ENCODE peak calls at places on chromosomes 11 and 22, in ten cellular contexts. One of them, this sample, is unnamed.

GRCh38 chr11:94649254-94649653 is 82.1 kb downstream of the PIWIL4 start:
- DNase-seq in activated T-cell treated with anti-CD3 and anti-CD28 coated beads for 1 hour: no peak
- DNase-seq in SHP77: no peak
- DNase-seq in left ventricle myocardium inferior: no peak
- DNase-seq in stimulated activated CD4-positive, alpha-beta T cell treated with anti-CD3 and anti-CD28 coated beads, Interleukin-2, amount 100 ng/mL, for 48 hours: no peak
- DNase-seq in neuronal stem cell: no peak
- DNase-seq in fibroblast of the conjunctiva: no peak
- DNase-seq in ovary: no peak
- DNase-seq in AG04449: no peak
- DNase-seq in A172: no peak
- DNase-seq in this sample: no peak

GRCh38 chr11:20597137-20597923 is 2.1 kb upstream of the SLC6A5 start:
- DNase-seq in activated T-cell treated with anti-CD3 and anti-CD28 coated beads for 1 hour: no peak
- DNase-seq in fibroblast of the conjunctiva: no peak
- DNase-seq in A172: no peak
- DNase-seq in SHP77: no peak
- DNase-seq in ovary: no peak
- DNase-seq in stimulated activated CD4-positive, alpha-beta T cell treated with anti-CD3 and anti-CD28 coated beads, Interleukin-2, amount 100 ng/mL, for 48 hours: no peak
- DNase-seq in AG04449: no peak
- DNase-seq in left ventricle myocardium inferior: no peak
- DNase-seq in neuronal stem cell: no peak
- DNase-seq in this sample: no peak

GRCh38 chr11:115112779-115113178 is 391.4 kb downstream of the CADM1 start:
- DNase-seq in fibroblast of the conjunctiva: no peak
- DNase-seq in left ventricle myocardium inferior: no peak
- DNase-seq in ovary: no peak
- DNase-seq in AG04449: no peak
- DNase-seq in A172: no peak
- DNase-seq in neuronal stem cell: peak; percentile 48
- DNase-seq in stimulated activated CD4-positive, alpha-beta T cell treated with anti-CD3 and anti-CD28 coated beads, Interleukin-2, amount 100 ng/mL, for 48 hours: no peak
- DNase-seq in SHP77: no peak
- DNase-seq in activated T-cell treated with anti-CD3 and anti-CD28 coated beads for 1 hour: no peak
- DNase-seq in this sample: no peak

GRCh38 chr11:33736148-33736809 is at the start of gene CD59:
- DNase-seq in neuronal stem cell: peak; percentile 84
- DNase-seq in stimulated activated CD4-positive, alpha-beta T cell treated with anti-CD3 and anti-CD28 coated beads, Interleukin-2, amount 100 ng/mL, for 48 hours: peak; percentile 82
- DNase-seq in AG04449: peak; percentile 41
- DNase-seq in activated T-cell treated with anti-CD3 and anti-CD28 coated beads for 1 hour: peak; percentile 91
- DNase-seq in A172: peak; percentile 88
- DNase-seq in fibroblast of the conjunctiva: peak; percentile 75
- DNase-seq in SHP77: peak; percentile 89
- DNase-seq in ovary: peak; percentile 98
- DNase-seq in left ventricle myocardium inferior: peak; percentile 98
- DNase-seq in this sample: peak; percentile 69

GRCh38 chr11:13206086-13206640 is 71.4 kb upstream of the BMAL1 start:
- DNase-seq in SHP77: no peak
- DNase-seq in AG04449: no peak
- DNase-seq in neuronal stem cell: no peak
- DNase-seq in fibroblast of the conjunctiva: no peak
- DNase-seq in ovary: no peak
- DNase-seq in activated T-cell treated with anti-CD3 and anti-CD28 coated beads for 1 hour: no peak
- DNase-seq in left ventricle myocardium inferior: no peak
- DNase-seq in stimulated activated CD4-positive, alpha-beta T cell treated with anti-CD3 and anti-CD28 coated beads, Interleukin-2, amount 100 ng/mL, for 48 hours: no peak
- DNase-seq in A172: no peak
- DNase-seq in this sample: no peak

GRCh38 chr11:38448284-38448683 is 1850.2 kb upstream of the RAG2 start:
- DNase-seq in ovary: no peak
- DNase-seq in activated T-cell treated with anti-CD3 and anti-CD28 coated beads for 1 hour: no peak
- DNase-seq in AG04449: no peak
- DNase-seq in A172: no peak
- DNase-seq in fibroblast of the conjunctiva: peak; percentile 0
- DNase-seq in stimulated activated CD4-positive, alpha-beta T cell treated with anti-CD3 and anti-CD28 coated beads, Interleukin-2, amount 100 ng/mL, for 48 hours: no peak
- DNase-seq in neuronal stem cell: no peak
- DNase-seq in SHP77: no peak
- DNase-seq in left ventricle myocardium inferior: peak; percentile 15
- DNase-seq in this sample: no peak

GRCh38 chr11:69484427-69485259 is 3.2 kb downstream of the LINC01488 start:
- DNase-seq in left ventricle myocardium inferior: peak; percentile 13
- DNase-seq in A172: no peak
- DNase-seq in stimulated activated CD4-positive, alpha-beta T cell treated with anti-CD3 and anti-CD28 coated beads, Interleukin-2, amount 100 ng/mL, for 48 hours: no peak
- DNase-seq in fibroblast of the conjunctiva: no peak
- DNase-seq in AG04449: no peak
- DNase-seq in activated T-cell treated with anti-CD3 and anti-CD28 coated beads for 1 hour: no peak
- DNase-seq in neuronal stem cell: no peak
- DNase-seq in SHP77: no peak
- DNase-seq in ovary: no peak
- DNase-seq in this sample: no peak

GRCh38 chr11:14202263-14203173 is 156.5 kb downstream of the RRAS2 start:
- DNase-seq in SHP77: no peak
- DNase-seq in stimulated activated CD4-positive, alpha-beta T cell treated with anti-CD3 and anti-CD28 coated beads, Interleukin-2, amount 100 ng/mL, for 48 hours: no peak
- DNase-seq in fibroblast of the conjunctiva: no peak
- DNase-seq in neuronal stem cell: no peak
- DNase-seq in activated T-cell treated with anti-CD3 and anti-CD28 coated beads for 1 hour: no peak
- DNase-seq in AG04449: no peak
- DNase-seq in left ventricle myocardium inferior: no peak
- DNase-seq in A172: no peak
- DNase-seq in ovary: no peak
- DNase-seq in this sample: no peak

GRCh38 chr11:131815631-131816030 is 445.2 kb downstream of the NTM start:
- DNase-seq in activated T-cell treated with anti-CD3 and anti-CD28 coated beads for 1 hour: no peak
- DNase-seq in fibroblast of the conjunctiva: no peak
- DNase-seq in stimulated activated CD4-positive, alpha-beta T cell treated with anti-CD3 and anti-CD28 coated beads, Interleukin-2, amount 100 ng/mL, for 48 hours: no peak
- DNase-seq in neuronal stem cell: peak; percentile 58
- DNase-seq in left ventricle myocardium inferior: no peak
- DNase-seq in AG04449: no peak
- DNase-seq in ovary: no peak
- DNase-seq in SHP77: no peak
- DNase-seq in A172: no peak
- DNase-seq in this sample: no peak

GRCh38 chr22:46084943-46085830 is 65.1 kb upstream of the PPARA start:
- DNase-seq in left ventricle myocardium inferior: peak; percentile 90
- DNase-seq in stimulated activated CD4-positive, alpha-beta T cell treated with anti-CD3 and anti-CD28 coated beads, Interleukin-2, amount 100 ng/mL, for 48 hours: no peak
- DNase-seq in neuronal stem cell: no peak
- DNase-seq in activated T-cell treated with anti-CD3 and anti-CD28 coated beads for 1 hour: no peak
- DNase-seq in fibroblast of the conjunctiva: no peak
- DNase-seq in A172: no peak
- DNase-seq in ovary: peak; percentile 92
- DNase-seq in SHP77: no peak
- DNase-seq in AG04449: no peak
- DNase-seq in this sample: no peak

GRCh38 chr22:46245515-46245914 is 4.6 kb downstream of the CDPF1 start:
- DNase-seq in activated T-cell treated with anti-CD3 and anti-CD28 coated beads for 1 hour: no peak
- DNase-seq in neuronal stem cell: no peak
- DNase-seq in SHP77: peak; percentile 69
- DNase-seq in fibroblast of the conjunctiva: no peak
- DNase-seq in left ventricle myocardium inferior: peak; percentile 82
- DNase-seq in A172: no peak
- DNase-seq in AG04449: no peak
- DNase-seq in stimulated activated CD4-positive, alpha-beta T cell treated with anti-CD3 and anti-CD28 coated beads, Interleukin-2, amount 100 ng/mL, for 48 hours: no peak
- DNase-seq in ovary: no peak
- DNase-seq in this sample: no peak

GRCh38 chr22:24894998-24895397 is 51.5 kb downstream of the LHFPL7 start:
- DNase-seq in ovary: peak; percentile 82
- DNase-seq in A172: peak; percentile 62
- DNase-seq in fibroblast of the conjunctiva: peak; percentile 76
- DNase-seq in SHP77: peak; percentile 73
- DNase-seq in AG04449: no peak
- DNase-seq in activated T-cell treated with anti-CD3 and anti-CD28 coated beads for 1 hour: no peak
- DNase-seq in left ventricle myocardium inferior: peak; percentile 80
- DNase-seq in neuronal stem cell: no peak
- DNase-seq in stimulated activated CD4-positive, alpha-beta T cell treated with anti-CD3 and anti-CD28 coated beads, Interleukin-2, amount 100 ng/mL, for 48 hours: no peak
- DNase-seq in this sample: no peak

GRCh38 chr11:61963282-61964057 is 4.0 kb downstream of the FTH1 start:
- DNase-seq in left ventricle myocardium inferior: no peak
- DNase-seq in neuronal stem cell: no peak
- DNase-seq in activated T-cell treated with anti-CD3 and anti-CD28 coated beads for 1 hour: no peak
- DNase-seq in AG04449: no peak
- DNase-seq in ovary: peak; percentile 31
- DNase-seq in A172: peak; percentile 24
- DNase-seq in stimulated activated CD4-positive, alpha-beta T cell treated with anti-CD3 and anti-CD28 coated beads, Interleukin-2, amount 100 ng/mL, for 48 hours: no peak
- DNase-seq in fibroblast of the conjunctiva: peak; percentile 64
- DNase-seq in SHP77: no peak
- DNase-seq in this sample: no peak

GRCh38 chr11:127224276-127224675 is 223.7 kb upstream of the KIRREL3 start:
- DNase-seq in activated T-cell treated with anti-CD3 and anti-CD28 coated beads for 1 hour: no peak
- DNase-seq in neuronal stem cell: no peak
- DNase-seq in AG04449: no peak
- DNase-seq in A172: no peak
- DNase-seq in ovary: no peak
- DNase-seq in left ventricle myocardium inferior: no peak
- DNase-seq in stimulated activated CD4-positive, alpha-beta T cell treated with anti-CD3 and anti-CD28 coated beads, Interleukin-2, amount 100 ng/mL, for 48 hours: no peak
- DNase-seq in fibroblast of the conjunctiva: no peak
- DNase-seq in SHP77: no peak
- DNase-seq in this sample: no peak

GRCh38 chr22:20805972-20806471 is 32.1 kb downstream of the SERPIND1 start:
- DNase-seq in ovary: no peak
- DNase-seq in A172: peak; percentile 14
- DNase-seq in left ventricle myocardium inferior: no peak
- DNase-seq in activated T-cell treated with anti-CD3 and anti-CD28 coated beads for 1 hour: no peak
- DNase-seq in AG04449: no peak
- DNase-seq in stimulated activated CD4-positive, alpha-beta T cell treated with anti-CD3 and anti-CD28 coated beads, Interleukin-2, amount 100 ng/mL, for 48 hours: no peak
- DNase-seq in SHP77: no peak
- DNase-seq in neuronal stem cell: no peak
- DNase-seq in fibroblast of the conjunctiva: peak; percentile 3
- DNase-seq in this sample: no peak

GRCh38 chr22:45201678-45202332 is 38.1 kb downstream of the NUP50 start:
- DNase-seq in neuronal stem cell: no peak
- DNase-seq in SHP77: no peak
- DNase-seq in AG04449: peak; percentile 96
- DNase-seq in ovary: no peak
- DNase-seq in fibroblast of the conjunctiva: no peak
- DNase-seq in left ventricle myocardium inferior: no peak
- DNase-seq in A172: peak; percentile 73
- DNase-seq in activated T-cell treated with anti-CD3 and anti-CD28 coated beads for 1 hour: no peak
- DNase-seq in stimulated activated CD4-positive, alpha-beta T cell treated with anti-CD3 and anti-CD28 coated beads, Interleukin-2, amount 100 ng/mL, for 48 hours: no peak
- DNase-seq in this sample: no peak

GRCh38 chr11:926341-926916 is 759 bp downstream of the AP2A2 start:
- DNase-seq in SHP77: no peak
- DNase-seq in activated T-cell treated with anti-CD3 and anti-CD28 coated beads for 1 hour: no peak
- DNase-seq in A172: peak; percentile 69
- DNase-seq in neuronal stem cell: no peak
- DNase-seq in stimulated activated CD4-positive, alpha-beta T cell treated with anti-CD3 and anti-CD28 coated beads, Interleukin-2, amount 100 ng/mL, for 48 hours: no peak
- DNase-seq in ovary: no peak
- DNase-seq in left ventricle myocardium inferior: no peak
- DNase-seq in fibroblast of the conjunctiva: peak; percentile 34
- DNase-seq in AG04449: peak; percentile 21
- DNase-seq in this sample: no peak

This sample was measured in GM12892.